ENCODE peak calls at places on chromosome X, in nine cellular contexts. Q, K, V, I, X, S, P, O and M are unnamed samples.
A peak's percentile ranks its signal among the peaks of the same experiment; 100 is the strongest.

GRCh38 chrX:14776901-14777300 is 96.0 kb downstream of the FANCB start:
- DNase-seq in Q (no peak), K (peak; percentile 1), V (no peak), I (no peak), X (no peak), S (no peak), P (no peak), O (no peak), M (no peak)

GRCh38 chrX:4240541-4241194 is 527.2 kb upstream of the PRKX start:
- DNase-seq in Q (peak; percentile 1), K (no peak), V (no peak), I (no peak), X (no peak), S (no peak), P (no peak), O (no peak), M (no peak)

GRCh38 chrX:103183912-103184311 is 31.0 kb upstream of the BEX4 start:
- DNase-seq in Q (no peak), K (no peak), V (no peak), I (no peak), X (no peak), S (no peak), P (no peak), O (no peak), M (no peak)

GRCh38 chrX:77293331-77293995 is 153.7 kb upstream of the FGF16 start:
- DNase-seq in Q (no peak), K (no peak), V (no peak), I (no peak), X (no peak), S (no peak), P (no peak), O (no peak), M (no peak)

GRCh38 chrX:134990475-134991473 is at the start of gene SMIM10:
- DNase-seq in Q (peak; percentile 14), K (peak; percentile 20), V (peak; percentile 78), I (peak; percentile 85), X (peak; percentile 29), S (no peak), P (peak; percentile 37), O (peak; percentile 0), M (no peak)

GRCh38 chrX:151703487-151703886 is 8.2 kb downstream of the PRRG3 start:
- DNase-seq in Q (no peak), K (no peak), V (no peak), I (no peak), X (no peak), S (no peak), P (no peak), O (no peak), M (no peak)

GRCh38 chrX:78708171-78708570 is 39.3 kb upstream of the LPAR4 start:
- DNase-seq in Q (peak; percentile 11), K (peak; percentile 11), V (peak; percentile 48), I (no peak), X (peak; percentile 10), S (no peak), P (peak; percentile 17), O (no peak), M (no peak)

GRCh38 chrX:72105436-72105835 is 26.3 kb downstream of the RTL5 start:
- DNase-seq in Q (peak; percentile 79), K (no peak), V (no peak), I (no peak), X (no peak), S (no peak), P (no peak), O (no peak), M (no peak)

GRCh38 chrX:130224810-130225209 is 43.9 kb downstream of the ZNF280C start:
- DNase-seq in Q (no peak), K (no peak), V (no peak), I (no peak), X (peak; percentile 21), S (no peak), P (no peak), O (no peak), M (no peak)

GRCh38 chrX:55731826-55732225 is 14.3 kb downstream of the RRAGB start:
- DNase-seq in Q (no peak), K (peak; percentile 1), V (no peak), I (no peak), X (no peak), S (no peak), P (no peak), O (no peak), M (no peak)

GRCh38 chrX:19593684-19594083 is 78.4 kb upstream of the MAP3K15 start:
- DNase-seq in Q (peak; percentile 27), K (peak; percentile 44), V (peak; percentile 22), I (no peak), X (no peak), S (no peak), P (no peak), O (no peak), M (peak; percentile 17)

GRCh38 chrX:78168065-78168464 is 28.6 kb upstream of the TAF9B start:
- DNase-seq in Q (no peak), K (no peak), V (no peak), I (no peak), X (peak; percentile 16), S (no peak), P (no peak), O (no peak), M (no peak)

GRCh38 chrX:154090731-154091130 is 6.8 kb downstream of the MECP2 start:
- DNase-seq in Q (no peak), K (no peak), V (no peak), I (no peak), X (no peak), S (no peak), P (no peak), O (no peak), M (no peak)

GRCh38 chrX:121172703-121173102 is 125.3 kb downstream of the GLUD2 start:
- DNase-seq in Q (no peak), K (no peak), V (no peak), I (no peak), X (no peak), S (no peak), P (no peak), O (no peak), M (no peak)

GRCh38 chrX:73930300-73930699 is 367.3 kb downstream of the CHIC1 start:
- DNase-seq in Q (no peak), K (peak; percentile 77), V (no peak), I (no peak), X (peak; percentile 55), S (no peak), P (no peak), O (no peak), M (no peak)

GRCh38 chrX:29634516-29634915 is 580.8 kb upstream of the MAGEB2 start:
- DNase-seq in Q (no peak), K (no peak), V (no peak), I (no peak), X (peak; percentile 26), S (no peak), P (no peak), O (no peak), M (no peak)

GRCh38 chrX:112818114-112819012 is 22.3 kb downstream of the AMOT start:
- DNase-seq in Q (no peak), K (no peak), V (no peak), I (no peak), X (peak; percentile 1), S (no peak), P (no peak), O (no peak), M (no peak)

GRCh38 chrX:108285361-108285760 is 152.9 kb downstream of the COL4A6 start:
- DNase-seq in Q (no peak), K (no peak), V (no peak), I (no peak), X (no peak), S (no peak), P (no peak), O (no peak), M (no peak)

GRCh38 chrX:78555401-78555980 is 103.6 kb downstream of the RTL3 start:
- DNase-seq in Q (peak; percentile 5), K (no peak), V (peak; percentile 12), I (no peak), X (no peak), S (no peak), P (no peak), O (no peak), M (no peak)

GRCh38 chrX:76971393-76972376 is 475.5 kb upstream of the FGF16 start:
- DNase-seq in Q (peak; percentile 30), K (no peak), V (no peak), I (no peak), X (no peak), S (no peak), P (no peak), O (no peak), M (no peak)

GRCh38 chrX:9737363-9737762 is 28.3 kb downstream of the GPR143 start:
- DNase-seq in Q (no peak), K (no peak), V (no peak), I (no peak), X (peak; percentile 5), S (no peak), P (no peak), O (no peak), M (no peak)

GRCh38 chrX:104122829-104123228 is 10.5 kb downstream of the ZCCHC18 start:
- DNase-seq in Q (peak; percentile 14), K (no peak), V (no peak), I (no peak), X (no peak), S (no peak), P (no peak), O (no peak), M (no peak)

GRCh38 chrX:13418126-13419091 is 98.6 kb upstream of the ATXN3L start:
- DNase-seq in Q (no peak), K (peak; percentile 88), V (no peak), I (no peak), X (peak; percentile 60), S (no peak), P (no peak), O (no peak), M (no peak)

GRCh38 chrX:20432746-20433374 is 166.2 kb upstream of the RPS6KA3 start:
- DNase-seq in Q (peak; percentile 67), K (no peak), V (no peak), I (no peak), X (no peak), S (no peak), P (no peak), O (no peak), M (no peak)

GRCh38 chrX:46461653-46462191 is 83.5 kb downstream of the ZNF674 start:
- DNase-seq in Q (peak; percentile 57), K (no peak), V (no peak), I (no peak), X (no peak), S (no peak), P (no peak), O (no peak), M (no peak)